ENCODE peak calls at places on chromosomes 6 and 20, in nine cellular contexts. One of them, this sample, is unnamed.
A peak's percentile ranks its signal among the peaks of the same experiment; 100 is the strongest.

GRCh38 chr6:133241901-133242760 is 974 bp downstream of the EYA4 start:
- DNase-seq in PC-3: no peak
- DNase-seq in thoracic aorta: no peak
- DNase-seq in heart left ventricle: peak; percentile 31
- DNase-seq in iPS DF 6.9: no peak
- DNase-seq in neuronal stem cell: peak; percentile 46
- DNase-seq in mammary epithelial cell: peak; percentile 35
- DNase-seq in fibroblast of lung: peak; percentile 32
- DNase-seq in neural progenitor cell: peak; percentile 68
- DNase-seq in this sample: no peak

GRCh38 chr6:45667265-45667664 is 289.5 kb upstream of the SUPT3H start:
- DNase-seq in PC-3: no peak
- DNase-seq in thoracic aorta: no peak
- DNase-seq in heart left ventricle: no peak
- DNase-seq in iPS DF 6.9: no peak
- DNase-seq in neuronal stem cell: no peak
- DNase-seq in mammary epithelial cell: no peak
- DNase-seq in fibroblast of lung: no peak
- DNase-seq in neural progenitor cell: peak; percentile 40
- DNase-seq in this sample: no peak

GRCh38 chr20:19769516-19769915 is 11.5 kb downstream of the RIN2 start:
- DNase-seq in PC-3: no peak
- DNase-seq in thoracic aorta: no peak
- DNase-seq in heart left ventricle: no peak
- DNase-seq in iPS DF 6.9: no peak
- DNase-seq in neuronal stem cell: no peak
- DNase-seq in mammary epithelial cell: no peak
- DNase-seq in fibroblast of lung: no peak
- DNase-seq in neural progenitor cell: no peak
- DNase-seq in this sample: no peak

GRCh38 chr6:3913077-3913957 is 64.1 kb downstream of the FAM50B start:
- DNase-seq in PC-3: peak; percentile 99
- DNase-seq in thoracic aorta: peak; percentile 78
- DNase-seq in heart left ventricle: peak; percentile 87
- DNase-seq in iPS DF 6.9: no peak
- DNase-seq in neuronal stem cell: no peak
- DNase-seq in mammary epithelial cell: peak; percentile 96
- DNase-seq in fibroblast of lung: peak; percentile 99
- DNase-seq in neural progenitor cell: no peak
- DNase-seq in this sample: no peak

GRCh38 chr6:159929819-159930218 is 39.0 kb downstream of the MAS1 start:
- DNase-seq in PC-3: no peak
- DNase-seq in thoracic aorta: no peak
- DNase-seq in heart left ventricle: peak; percentile 36
- DNase-seq in iPS DF 6.9: no peak
- DNase-seq in neuronal stem cell: no peak
- DNase-seq in mammary epithelial cell: no peak
- DNase-seq in fibroblast of lung: no peak
- DNase-seq in neural progenitor cell: no peak
- DNase-seq in this sample: no peak

GRCh38 chr20:32348207-32348606 is 9.9 kb upstream of the ASXL1 start:
- DNase-seq in PC-3: no peak
- DNase-seq in thoracic aorta: no peak
- DNase-seq in heart left ventricle: no peak
- DNase-seq in iPS DF 6.9: no peak
- DNase-seq in neuronal stem cell: no peak
- DNase-seq in mammary epithelial cell: no peak
- DNase-seq in fibroblast of lung: no peak
- DNase-seq in neural progenitor cell: no peak
- DNase-seq in this sample: no peak

GRCh38 chr20:2599265-2600060 is 53.0 kb upstream of the NOP56 start:
- DNase-seq in PC-3: no peak
- DNase-seq in thoracic aorta: no peak
- DNase-seq in heart left ventricle: no peak
- DNase-seq in iPS DF 6.9: peak; percentile 5
- DNase-seq in neuronal stem cell: peak; percentile 29
- DNase-seq in mammary epithelial cell: no peak
- DNase-seq in fibroblast of lung: no peak
- DNase-seq in neural progenitor cell: peak; percentile 70
- DNase-seq in this sample: no peak

GRCh38 chr6:166488081-166488685 is 98.3 kb downstream of the RAMACL start:
- DNase-seq in PC-3: no peak
- DNase-seq in thoracic aorta: no peak
- DNase-seq in heart left ventricle: peak; percentile 73
- DNase-seq in iPS DF 6.9: no peak
- DNase-seq in neuronal stem cell: no peak
- DNase-seq in mammary epithelial cell: no peak
- DNase-seq in fibroblast of lung: no peak
- DNase-seq in neural progenitor cell: peak; percentile 19
- DNase-seq in this sample: peak; percentile 40

GRCh38 chr20:12610871-12611270 is 397.9 kb upstream of the SPTLC3 start:
- DNase-seq in PC-3: no peak
- DNase-seq in thoracic aorta: no peak
- DNase-seq in heart left ventricle: no peak
- DNase-seq in iPS DF 6.9: no peak
- DNase-seq in neuronal stem cell: no peak
- DNase-seq in mammary epithelial cell: no peak
- DNase-seq in fibroblast of lung: no peak
- DNase-seq in neural progenitor cell: no peak
- DNase-seq in this sample: no peak

GRCh38 chr6:114159727-114160126 is 183.1 kb downstream of the HS3ST5 start:
- DNase-seq in PC-3: no peak
- DNase-seq in thoracic aorta: no peak
- DNase-seq in heart left ventricle: no peak
- DNase-seq in iPS DF 6.9: no peak
- DNase-seq in neuronal stem cell: no peak
- DNase-seq in mammary epithelial cell: no peak
- DNase-seq in fibroblast of lung: no peak
- DNase-seq in neural progenitor cell: no peak
- DNase-seq in this sample: no peak

GRCh38 chr6:106356382-106356781 is 4.1 kb upstream of the CRYBG1 start:
- DNase-seq in PC-3: no peak
- DNase-seq in thoracic aorta: no peak
- DNase-seq in heart left ventricle: no peak
- DNase-seq in iPS DF 6.9: no peak
- DNase-seq in neuronal stem cell: no peak
- DNase-seq in mammary epithelial cell: no peak
- DNase-seq in fibroblast of lung: no peak
- DNase-seq in neural progenitor cell: no peak
- DNase-seq in this sample: no peak
- H3K4me3 ChIP-seq in PC-3: no peak overlapping the region
- H3K4me3 ChIP-seq in thoracic aorta: no peak overlapping the region
- H3K4me3 ChIP-seq in heart left ventricle: no peak overlapping the region
- H3K4me3 ChIP-seq in iPS DF 6.9: no peak overlapping the region
- H3K4me3 ChIP-seq in neuronal stem cell: no peak overlapping the region
- H3K4me3 ChIP-seq in mammary epithelial cell: no peak overlapping the region
- H3K4me3 ChIP-seq in fibroblast of lung: no peak overlapping the region
- H3K4me3 ChIP-seq in neural progenitor cell: no peak overlapping the region
- H3K4me3 ChIP-seq in this sample: no peak overlapping the region

GRCh38 chr6:105616521-105616920 is 213.6 kb upstream of the PREP start:
- DNase-seq in PC-3: peak; percentile 30
- DNase-seq in thoracic aorta: no peak
- DNase-seq in heart left ventricle: no peak
- DNase-seq in iPS DF 6.9: no peak
- DNase-seq in neuronal stem cell: no peak
- DNase-seq in mammary epithelial cell: peak; percentile 64
- DNase-seq in fibroblast of lung: no peak
- DNase-seq in neural progenitor cell: no peak
- DNase-seq in this sample: no peak
- H3K9me3 ChIP-seq in PC-3: no peaks in the 10 kb centered on the region
- H3K9me3 ChIP-seq in thoracic aorta: no peaks in the 10 kb centered on the region
- H3K9me3 ChIP-seq in heart left ventricle: no peaks in the 10 kb centered on the region
- H3K9me3 ChIP-seq in iPS DF 6.9: no peaks in the 10 kb centered on the region
- H3K9me3 ChIP-seq in neuronal stem cell: no peaks in the 10 kb centered on the region
- H3K9me3 ChIP-seq in mammary epithelial cell: no peaks in the 10 kb centered on the region
- H3K9me3 ChIP-seq in fibroblast of lung: no peaks in the 10 kb centered on the region
- H3K9me3 ChIP-seq in neural progenitor cell: no peaks in the 10 kb centered on the region
- H3K9me3 ChIP-seq in this sample: peaks cover 2% of the 10 kb centered on the region

DNA sequence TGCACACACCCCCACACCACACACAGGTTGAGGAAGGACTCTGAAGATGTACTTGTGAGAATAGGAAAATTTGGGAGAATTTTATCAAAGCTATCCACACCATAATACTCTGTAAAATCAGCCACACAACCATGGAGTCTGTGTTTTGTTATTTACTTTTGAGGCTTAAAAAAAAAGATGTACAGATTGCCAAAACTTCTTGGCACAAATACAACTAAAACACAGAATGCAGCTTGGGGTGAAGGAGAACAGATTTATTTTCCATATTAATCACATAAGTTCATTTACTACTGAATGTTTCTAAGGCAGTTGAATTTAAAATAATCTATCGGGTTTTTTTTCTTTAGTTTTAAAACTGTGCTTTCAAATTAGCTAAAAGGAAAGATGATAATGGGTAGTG is 32.8 kb upstream of the KCNQ5 start:
- DNase-seq in PC-3: no peak
- DNase-seq in thoracic aorta: no peak
- DNase-seq in heart left ventricle: no peak
- DNase-seq in iPS DF 6.9: no peak
- DNase-seq in neuronal stem cell: no peak
- DNase-seq in mammary epithelial cell: no peak
- DNase-seq in fibroblast of lung: peak; percentile 35
- DNase-seq in neural progenitor cell: no peak
- DNase-seq in this sample: no peak
- H3K4me3 ChIP-seq in PC-3: no peak overlapping the region
- H3K4me3 ChIP-seq in thoracic aorta: no peak overlapping the region
- H3K4me3 ChIP-seq in heart left ventricle: no peak overlapping the region
- H3K4me3 ChIP-seq in iPS DF 6.9: no peak overlapping the region
- H3K4me3 ChIP-seq in neuronal stem cell: no peak overlapping the region
- H3K4me3 ChIP-seq in mammary epithelial cell: no peak overlapping the region
- H3K4me3 ChIP-seq in fibroblast of lung: no peak overlapping the region
- H3K4me3 ChIP-seq in neural progenitor cell: no peak overlapping the region
- H3K4me3 ChIP-seq in this sample: no peak overlapping the region

DNA sequence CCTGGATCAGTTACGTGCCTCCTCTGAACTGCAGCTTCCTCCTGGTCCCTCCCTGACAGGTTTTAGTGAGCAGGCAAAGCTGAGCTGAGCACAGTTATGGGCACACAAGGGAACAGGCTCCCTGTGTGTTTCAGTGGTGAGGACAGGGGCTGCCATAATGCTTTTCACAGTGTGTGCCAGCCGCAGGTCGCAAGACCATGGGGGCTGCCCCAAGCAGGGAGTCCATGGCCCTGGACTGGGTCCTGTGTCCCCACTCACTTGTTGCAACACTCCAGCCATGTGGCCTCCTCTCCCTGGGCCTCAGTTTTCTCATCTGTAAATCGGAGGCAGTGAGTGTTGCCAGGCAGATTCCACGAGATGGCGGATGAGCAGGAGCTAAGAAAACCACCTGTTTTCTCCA is 57.3 kb upstream of the NNAT start:
- DNase-seq in PC-3: no peak
- DNase-seq in thoracic aorta: no peak
- DNase-seq in heart left ventricle: no peak
- DNase-seq in iPS DF 6.9: no peak
- DNase-seq in neuronal stem cell: no peak
- DNase-seq in mammary epithelial cell: no peak
- DNase-seq in fibroblast of lung: no peak
- DNase-seq in neural progenitor cell: no peak
- DNase-seq in this sample: no peak
- H3K9me3 ChIP-seq in PC-3: no peaks in the 10 kb centered on the region
- H3K9me3 ChIP-seq in thoracic aorta: peaks cover 3% of the 10 kb centered on the region
- H3K9me3 ChIP-seq in heart left ventricle: peaks cover 8% of the 10 kb centered on the region
- H3K9me3 ChIP-seq in iPS DF 6.9: no peaks in the 10 kb centered on the region
- H3K9me3 ChIP-seq in neuronal stem cell: no peaks in the 10 kb centered on the region
- H3K9me3 ChIP-seq in mammary epithelial cell: no peaks in the 10 kb centered on the region
- H3K9me3 ChIP-seq in fibroblast of lung: no peaks in the 10 kb centered on the region
- H3K9me3 ChIP-seq in neural progenitor cell: no peaks in the 10 kb centered on the region
- H3K9me3 ChIP-seq in this sample: peaks cover 1% of the 10 kb centered on the region

GRCh38 chr6:18386302-18386976 is 711 bp upstream of the RNF144B start:
- DNase-seq in PC-3: no peak
- DNase-seq in thoracic aorta: no peak
- DNase-seq in heart left ventricle: peak; percentile 63
- DNase-seq in iPS DF 6.9: no peak
- DNase-seq in neuronal stem cell: peak; percentile 14
- DNase-seq in mammary epithelial cell: no peak
- DNase-seq in fibroblast of lung: peak; percentile 42
- DNase-seq in neural progenitor cell: peak; percentile 14
- DNase-seq in this sample: no peak
- H3K4me3 ChIP-seq in PC-3: peak overlapping the region; percentile 78
- H3K4me3 ChIP-seq in thoracic aorta: peak overlapping the region; percentile 89
- H3K4me3 ChIP-seq in heart left ventricle: peak overlapping the region; percentile 50
- H3K4me3 ChIP-seq in iPS DF 6.9: no peak overlapping the region
- H3K4me3 ChIP-seq in neuronal stem cell: no peak overlapping the region
- H3K4me3 ChIP-seq in mammary epithelial cell: no peak overlapping the region
- H3K4me3 ChIP-seq in fibroblast of lung: peak overlapping the region; percentile 72
- H3K4me3 ChIP-seq in neural progenitor cell: peak overlapping the region; percentile 50
- H3K4me3 ChIP-seq in this sample: peak overlapping the region; percentile 72

GRCh38 chr6:137161975-137162374 is 11.5 kb downstream of the IL22RA2 start:
- DNase-seq in PC-3: no peak
- DNase-seq in thoracic aorta: no peak
- DNase-seq in heart left ventricle: no peak
- DNase-seq in iPS DF 6.9: no peak
- DNase-seq in neuronal stem cell: no peak
- DNase-seq in mammary epithelial cell: no peak
- DNase-seq in fibroblast of lung: peak; percentile 3
- DNase-seq in neural progenitor cell: no peak
- DNase-seq in this sample: no peak
- H3K9me3 ChIP-seq in PC-3: no peaks in the 10 kb centered on the region
- H3K9me3 ChIP-seq in thoracic aorta: no peaks in the 10 kb centered on the region
- H3K9me3 ChIP-seq in heart left ventricle: no peaks in the 10 kb centered on the region
- H3K9me3 ChIP-seq in iPS DF 6.9: peaks cover 5% of the 10 kb centered on the region
- H3K9me3 ChIP-seq in neuronal stem cell: peaks cover 8% of the 10 kb centered on the region
- H3K9me3 ChIP-seq in mammary epithelial cell: peaks cover 4% of the 10 kb centered on the region
- H3K9me3 ChIP-seq in fibroblast of lung: no peaks in the 10 kb centered on the region
- H3K9me3 ChIP-seq in neural progenitor cell: no peaks in the 10 kb centered on the region
- H3K9me3 ChIP-seq in this sample: peaks cover 14% of the 10 kb centered on the region

This sample was measured in WERI-Rb-1.